ENCODE peak calls at places on chromosome 7, in five cellular contexts. Q is cardiac muscle cell, J is breast epithelium, P is pancreas, Y is HepG2. O is an unnamed sample.

GRCh38 chr7:45400680-45401079 is 173.5 kb upstream of the ADCY1 start:
- DNase-seq in J (no peak), Q (no peak), P (no peak), Y (no peak), O (no peak)

GRCh38 chr7:135763261-135763660 is 14.6 kb upstream of the FAM180A start:
- DNase-seq in J (no peak), P (no peak), Q (no peak), Y (no peak), O (no peak)

GRCh38 chr7:63899691-63900393 is 98.8 kb upstream of the ZNF722 start:
- DNase-seq in Y (no peak), P (peak; percentile 85), Q (no peak), J (no peak), O (peak; percentile 85)

GRCh38 chr7:91519241-91520200 is 255.3 kb downstream of the FZD1 start:
- DNase-seq in P (no peak), J (no peak), Q (peak; percentile 51), Y (no peak), O (no peak)

GRCh38 chr7:16926283-16926682 is 44.5 kb upstream of the AGR3 start:
- DNase-seq in Y (peak; percentile 28), P (no peak), J (no peak), Q (peak; percentile 72), O (no peak)

GRCh38 chr7:34837826-34838225 is 179.8 kb downstream of the NPSR1 start:
- DNase-seq in J (no peak), P (no peak), Q (no peak), Y (no peak), O (no peak)

GRCh38 chr7:125934539-125934938 is 1004.9 kb upstream of the POT1 start:
- DNase-seq in J (no peak), P (no peak), Q (no peak), Y (no peak), O (no peak)

GRCh38 chr7:44377681-44378421 is 52.5 kb upstream of the CAMK2B start:
- DNase-seq in Y (no peak), Q (no peak), J (no peak), P (no peak), O (no peak)

GRCh38 chr7:75565129-75565528 is 73.0 kb downstream of the SPDYE5 start:
- DNase-seq in Q (peak; percentile 92), P (no peak), Y (no peak), J (peak; percentile 82), O (no peak)

GRCh38 chr7:116809636-116810266 is 52.6 kb upstream of the CAPZA2 start:
- DNase-seq in Q (peak; percentile 82), Y (peak; percentile 92), J (no peak), P (peak; percentile 37), O (peak; percentile 66)

GRCh38 chr7:78649976-78650375 is 803.5 kb downstream of the MAGI2 start:
- DNase-seq in J (no peak), P (no peak), Y (no peak), Q (no peak), O (no peak)

GRCh38 chr7:42274052-42274451 is 37.0 kb upstream of the GLI3 start:
- DNase-seq in Q (peak; percentile 79), Y (no peak), J (no peak), P (no peak), O (no peak)

GRCh38 chr7:145779165-145779564 is 337.4 kb upstream of the CNTNAP2 start:
- DNase-seq in Y (no peak), J (no peak), Q (no peak), P (no peak), O (no peak)

GRCh38 chr7:26034386-26034785 is 117.6 kb upstream of the NFE2L3 start:
- DNase-seq in J (no peak), Y (no peak), P (no peak), Q (no peak), O (no peak)

GRCh38 chr7:11193131-11193867 is 219.6 kb downstream of the PHF14 start:
- DNase-seq in J (no peak), P (no peak), Q (peak; percentile 75), Y (peak; percentile 13), O (no peak)
- H3K4me3 ChIP-seq in J (peak overlapping the region; percentile 42), P (no peak overlapping the region), Q (peak overlapping the region; percentile 5), Y (peak overlapping the region; percentile 8), O (no peak overlapping the region)

GRCh38 chr7:47543056-47543455 is 38.9 kb downstream of the TNS3 start:
- DNase-seq in J (no peak), P (no peak), Q (no peak), Y (no peak), O (no peak)
- H3K36me3 ChIP-seq in J (no peaks in the 10 kb centered on the region), P (no peaks in the 10 kb centered on the region), Q (no peaks in the 10 kb centered on the region), Y (peaks cover 20% of the 10 kb centered on the region), O (no peaks in the 10 kb centered on the region)

DNA sequence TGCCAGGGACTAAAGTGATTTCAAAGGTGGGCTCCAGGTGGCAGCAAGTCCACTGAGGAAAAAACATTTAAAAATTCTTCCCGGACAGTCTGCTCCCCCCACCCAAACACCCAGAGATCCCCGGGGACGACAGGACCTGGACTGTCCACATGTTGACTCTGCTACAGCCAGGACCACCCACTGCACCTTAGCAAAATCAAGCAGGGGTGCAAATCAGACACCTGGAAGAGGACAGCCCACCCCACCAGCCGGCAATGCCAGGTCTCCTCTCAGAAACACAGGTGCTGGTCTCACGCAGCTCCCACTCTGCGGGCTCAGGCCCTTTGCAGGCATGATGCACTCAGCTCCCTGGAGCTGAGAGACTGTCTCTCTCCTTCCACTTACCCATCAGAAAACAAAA is 251.9 kb downstream of the TNS3 start:
- DNase-seq in Y (no peak), J (no peak), Q (no peak), P (no peak), O (no peak)
- H3K27ac ChIP-seq in Y (no peak overlapping the region), J (no peak overlapping the region), Q (no peak overlapping the region), P (no peak overlapping the region), O (no peak overlapping the region)

GRCh38 chr7:93147358-93147757 is 827 bp downstream of the SAMD9L start:
- DNase-seq in Q (peak; percentile 68), Y (no peak), J (no peak), P (no peak), O (no peak)

GRCh38 chr7:93146465-93147127 is 1.6 kb downstream of the SAMD9L start:
- DNase-seq in Q (no peak), Y (no peak), P (no peak), J (no peak), O (no peak)

GRCh38 chr7:93150200-93150835 is 2.1 kb upstream of the SAMD9L start:
- DNase-seq in Y (no peak), J (no peak), Q (no peak), P (no peak), O (no peak)

GRCh38 chr7:93148135-93148534 is at the start of gene SAMD9L:
- DNase-seq in Q (peak; percentile 40), P (no peak), Y (no peak), J (no peak), O (peak; percentile 71)

DNA sequence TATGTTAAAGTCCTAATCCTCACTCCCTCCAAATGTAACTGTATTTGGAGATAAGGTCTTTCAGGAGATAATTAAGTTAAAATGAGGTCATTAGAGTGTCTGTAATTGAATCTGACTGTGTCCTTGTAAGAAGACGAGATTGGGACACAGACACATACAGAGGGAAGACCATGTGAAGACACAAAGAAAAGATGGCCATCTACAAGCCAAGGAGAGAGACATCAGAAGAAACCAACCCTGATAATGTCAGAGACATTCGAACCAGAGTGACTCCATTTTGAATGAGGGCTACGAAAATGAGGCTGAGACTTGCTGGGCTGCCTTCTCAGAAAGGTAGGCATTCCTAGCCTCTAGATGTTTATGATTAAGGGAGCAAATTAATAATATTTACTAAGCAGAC is 542 bp upstream of the SAMD9L start:
- DNase-seq in J (no peak), P (no peak), Y (no peak), Q (no peak), O (no peak)
- H3K4me3 ChIP-seq in J (no peak overlapping the region), P (no peak overlapping the region), Y (no peak overlapping the region), Q (no peak overlapping the region), O (peak overlapping the region; percentile 99)

GRCh38 chr7:151137841-151138540 is 29.5 kb downstream of the GBX1 start:
- DNase-seq in P (peak; percentile 13), Q (no peak), Y (no peak), J (peak; percentile 24), O (no peak)

GRCh38 chr7:151140826-151141225 is 26.7 kb downstream of the GBX1 start:
- DNase-seq in J (no peak), Y (no peak), P (peak; percentile 7), Q (no peak), O (no peak)

GRCh38 chr7:151139791-151140190 is 27.7 kb downstream of the GBX1 start:
- DNase-seq in Y (no peak), J (no peak), P (peak; percentile 7), Q (no peak), O (no peak)

GRCh38 chr7:151138541-151138910 is 29.0 kb downstream of the GBX1 start:
- DNase-seq in J (no peak), P (no peak), Y (no peak), Q (no peak), O (no peak)

GRCh38 chr7:151139071-151139521 is 28.4 kb downstream of the GBX1 start:
- DNase-seq in Q (no peak), P (peak; percentile 11), J (no peak), Y (no peak), O (no peak)
- H3K36me3 ChIP-seq in Q (peaks cover 10% of the 10 kb centered on the region), P (peaks cover 46% of the 10 kb centered on the region), J (peaks cover 10% of the 10 kb centered on the region), Y (peaks cover 57% of the 10 kb centered on the region), O (no peaks in the 10 kb centered on the region)

GRCh38 chr7:141706394-141707064 is 1.6 kb upstream of the WEE2 start:
- DNase-seq in Y (no peak), J (no peak), P (no peak), Q (no peak), O (no peak)
- H3K27ac ChIP-seq in Y (no peak overlapping the region), J (no peak overlapping the region), P (no peak overlapping the region), Q (no peak overlapping the region), O (no peak overlapping the region)

GRCh38 chr7:110771717-110772116 is 319.2 kb upstream of the LRRN3 start:
- DNase-seq in Y (no peak), Q (no peak), P (no peak), J (no peak), O (no peak)

GRCh38 chr7:110762514-110762913 is 328.4 kb upstream of the LRRN3 start:
- DNase-seq in P (no peak), Q (peak; percentile 10), J (no peak), Y (no peak), O (no peak)

GRCh38 chr7:110766874-110767273 is 324.1 kb upstream of the LRRN3 start:
- DNase-seq in J (no peak), P (no peak), Q (no peak), Y (no peak), O (no peak)

GRCh38 chr7:110764852-110765251 is 326.1 kb upstream of the LRRN3 start:
- DNase-seq in Q (no peak), J (no peak), Y (no peak), P (no peak), O (no peak)

DNA sequence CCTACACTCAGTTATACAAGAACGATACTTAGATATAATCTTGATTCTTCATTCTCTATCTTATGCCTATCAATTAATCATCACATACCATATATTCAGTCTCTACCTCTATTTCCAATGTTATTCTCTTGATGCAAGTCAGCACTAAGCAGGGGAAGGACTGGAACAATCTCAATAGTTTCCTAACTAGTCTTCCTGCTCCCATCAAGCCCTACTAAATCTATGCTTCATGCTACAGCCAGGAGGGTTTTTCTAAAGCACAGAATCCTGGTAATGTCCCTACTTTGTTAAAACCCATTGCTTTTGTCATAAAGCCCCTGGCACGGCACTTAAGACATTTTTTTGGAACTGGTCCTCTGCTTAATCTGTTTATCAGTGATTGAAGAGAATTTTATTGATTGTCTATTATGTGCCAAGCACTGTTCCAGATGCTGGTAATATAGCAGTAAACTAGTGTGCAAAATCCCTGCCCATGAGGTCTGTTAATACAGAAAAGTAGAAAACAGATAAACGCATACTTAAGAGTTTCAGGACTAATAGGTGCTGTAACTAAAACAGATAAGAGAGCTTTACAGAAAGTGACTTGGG is 323.3 kb upstream of the LRRN3 start:
- DNase-seq in J (no peak), Q (no peak), P (no peak), Y (no peak), O (no peak)
- H3K4me3 ChIP-seq in J (no peak overlapping the region), Q (no peak overlapping the region), P (no peak overlapping the region), Y (no peak overlapping the region), O (no peak overlapping the region)

GRCh38 chr7:70766109-70766508 is 365.8 kb upstream of the GALNT17 start:
- DNase-seq in P (no peak), J (no peak), Y (no peak), Q (no peak), O (no peak)
- H3K36me3 ChIP-seq in P (no peaks in the 10 kb centered on the region), J (no peaks in the 10 kb centered on the region), Y (no peaks in the 10 kb centered on the region), Q (peaks cover 19% of the 10 kb centered on the region), O (no peaks in the 10 kb centered on the region)